ENCODE peak calls at places on chromosomes 7 and 10, in four cellular contexts. One of them, this sample, is unnamed.
A peak's percentile ranks its signal among the peaks of the same experiment; 100 is the strongest.

GRCh38 chr7:74466196-74466813 is 12.6 kb downstream of the GTF2IRD1 start:
- DNase-seq in NCI-H2081 treated with DMSO at 0.1 percent for 48 hours: no peak
- DNase-seq in omental fat pad: no peak
- DNase-seq in RCC 7860: no peak
- DNase-seq in this sample: no peak

GRCh38 chr7:128194533-128195282 is 46.4 kb upstream of the LEP start:
- DNase-seq in NCI-H2081 treated with DMSO at 0.1 percent for 48 hours: no peak
- DNase-seq in omental fat pad: no peak
- DNase-seq in RCC 7860: no peak
- DNase-seq in this sample: no peak

GRCh38 chr10:78155722-78156121 is 122.1 kb downstream of the RPS24 start:
- DNase-seq in NCI-H2081 treated with DMSO at 0.1 percent for 48 hours: no peak
- DNase-seq in omental fat pad: no peak
- DNase-seq in RCC 7860: no peak
- DNase-seq in this sample: no peak

GRCh38 chr7:66143876-66144332 is 29.3 kb downstream of the CRCP start:
- DNase-seq in NCI-H2081 treated with DMSO at 0.1 percent for 48 hours: no peak
- DNase-seq in omental fat pad: no peak
- DNase-seq in RCC 7860: no peak
- DNase-seq in this sample: no peak

GRCh38 chr7:13037216-13037615 is 349.8 kb downstream of the ARL4A start:
- DNase-seq in NCI-H2081 treated with DMSO at 0.1 percent for 48 hours: no peak
- DNase-seq in omental fat pad: no peak
- DNase-seq in RCC 7860: no peak
- DNase-seq in this sample: no peak

GRCh38 chr10:115250784-115251183 is 157.6 kb downstream of the ATRNL1 start:
- DNase-seq in NCI-H2081 treated with DMSO at 0.1 percent for 48 hours: no peak
- DNase-seq in omental fat pad: no peak
- DNase-seq in RCC 7860: no peak
- DNase-seq in this sample: no peak

GRCh38 chr10:22629126-22629525 is 85.3 kb downstream of the PIP4K2A start:
- DNase-seq in NCI-H2081 treated with DMSO at 0.1 percent for 48 hours: no peak
- DNase-seq in omental fat pad: no peak
- DNase-seq in RCC 7860: peak; percentile 41
- DNase-seq in this sample: no peak

GRCh38 chr7:30049173-30049572 is 21.0 kb downstream of the PLEKHA8 start:
- DNase-seq in NCI-H2081 treated with DMSO at 0.1 percent for 48 hours: no peak
- DNase-seq in omental fat pad: no peak
- DNase-seq in RCC 7860: no peak
- DNase-seq in this sample: no peak

GRCh38 chr7:41993173-41993867 is 243.7 kb downstream of the GLI3 start:
- DNase-seq in NCI-H2081 treated with DMSO at 0.1 percent for 48 hours: no peak
- DNase-seq in omental fat pad: no peak
- DNase-seq in RCC 7860: no peak
- DNase-seq in this sample: no peak

GRCh38 chr7:36639826-36640225 is 84.5 kb downstream of the AOAH start:
- DNase-seq in NCI-H2081 treated with DMSO at 0.1 percent for 48 hours: no peak
- DNase-seq in omental fat pad: no peak
- DNase-seq in RCC 7860: no peak
- DNase-seq in this sample: no peak

GRCh38 chr7:111312966-111313365 is 222.0 kb downstream of the LRRN3 start:
- DNase-seq in NCI-H2081 treated with DMSO at 0.1 percent for 48 hours: no peak
- DNase-seq in omental fat pad: no peak
- DNase-seq in RCC 7860: no peak
- DNase-seq in this sample: no peak

GRCh38 chr10:87817873-87818504 is at the start of gene ATAD1:
- DNase-seq in NCI-H2081 treated with DMSO at 0.1 percent for 48 hours: peak; percentile 39
- DNase-seq in omental fat pad: peak; percentile 45
- DNase-seq in RCC 7860: peak; percentile 75
- DNase-seq in this sample: peak; percentile 12

GRCh38 chr7:137716061-137716460 is 130.7 kb downstream of the DGKI start:
- DNase-seq in NCI-H2081 treated with DMSO at 0.1 percent for 48 hours: no peak
- DNase-seq in omental fat pad: no peak
- DNase-seq in RCC 7860: no peak
- DNase-seq in this sample: no peak

GRCh38 chr7:120060283-120060682 is 212.7 kb upstream of the KCND2 start:
- DNase-seq in NCI-H2081 treated with DMSO at 0.1 percent for 48 hours: no peak
- DNase-seq in omental fat pad: no peak
- DNase-seq in RCC 7860: no peak
- DNase-seq in this sample: no peak

GRCh38 chr7:100785878-100786277 is 41.4 kb downstream of the EPHB4 start:
- DNase-seq in NCI-H2081 treated with DMSO at 0.1 percent for 48 hours: no peak
- DNase-seq in omental fat pad: no peak
- DNase-seq in RCC 7860: no peak
- DNase-seq in this sample: no peak

GRCh38 chr7:23106491-23106800 is 861 bp downstream of the KLHL7 start:
- DNase-seq in NCI-H2081 treated with DMSO at 0.1 percent for 48 hours: no peak
- DNase-seq in omental fat pad: peak; percentile 23
- DNase-seq in RCC 7860: no peak
- DNase-seq in this sample: no peak

GRCh38 chr7:81744389-81744788 is 25.5 kb downstream of the HGF start:
- DNase-seq in NCI-H2081 treated with DMSO at 0.1 percent for 48 hours: no peak
- DNase-seq in omental fat pad: no peak
- DNase-seq in RCC 7860: no peak
- DNase-seq in this sample: no peak

GRCh38 chr7:24192053-24192452 is 91.9 kb upstream of the NPY start:
- DNase-seq in NCI-H2081 treated with DMSO at 0.1 percent for 48 hours: no peak
- DNase-seq in omental fat pad: no peak
- DNase-seq in RCC 7860: no peak
- DNase-seq in this sample: peak; percentile 21

GRCh38 chr7:50333266-50333665 is 28.8 kb downstream of the IKZF1 start:
- DNase-seq in NCI-H2081 treated with DMSO at 0.1 percent for 48 hours: no peak
- DNase-seq in omental fat pad: no peak
- DNase-seq in RCC 7860: no peak
- DNase-seq in this sample: no peak

GRCh38 chr10:59960751-59961150 is 54.4 kb upstream of the CCDC6 start:
- DNase-seq in NCI-H2081 treated with DMSO at 0.1 percent for 48 hours: no peak
- DNase-seq in omental fat pad: no peak
- DNase-seq in RCC 7860: no peak
- DNase-seq in this sample: no peak

GRCh38 chr7:95682913-95683312 is 86.6 kb upstream of the PDK4 start:
- DNase-seq in NCI-H2081 treated with DMSO at 0.1 percent for 48 hours: no peak
- DNase-seq in omental fat pad: no peak
- DNase-seq in RCC 7860: no peak
- DNase-seq in this sample: no peak

GRCh38 chr7:16504019-16504418 is 22.6 kb upstream of the LRRC72 start:
- DNase-seq in NCI-H2081 treated with DMSO at 0.1 percent for 48 hours: no peak
- DNase-seq in omental fat pad: no peak
- DNase-seq in RCC 7860: no peak
- DNase-seq in this sample: peak; percentile 28

GRCh38 chr10:97319671-97320479 is 804 bp downstream of the FRAT1 start:
- DNase-seq in NCI-H2081 treated with DMSO at 0.1 percent for 48 hours: no peak
- DNase-seq in omental fat pad: no peak
- DNase-seq in RCC 7860: no peak
- DNase-seq in this sample: no peak

GRCh38 chr10:124872681-124873080 is 69.2 kb upstream of the ZRANB1 start:
- DNase-seq in NCI-H2081 treated with DMSO at 0.1 percent for 48 hours: no peak
- DNase-seq in omental fat pad: no peak
- DNase-seq in RCC 7860: no peak
- DNase-seq in this sample: no peak

GRCh38 chr7:150401424-150401790 is 22.3 kb downstream of the ZNF775 start:
- DNase-seq in NCI-H2081 treated with DMSO at 0.1 percent for 48 hours: no peak
- DNase-seq in omental fat pad: no peak
- DNase-seq in RCC 7860: no peak
- DNase-seq in this sample: no peak

GRCh38 chr7:33725641-33726040 is 179.7 kb upstream of the BMPER start:
- DNase-seq in NCI-H2081 treated with DMSO at 0.1 percent for 48 hours: no peak
- DNase-seq in omental fat pad: no peak
- DNase-seq in RCC 7860: no peak
- DNase-seq in this sample: no peak

GRCh38 chr7:45872116-45873034 is 507 bp downstream of the CCDC201 start:
- DNase-seq in NCI-H2081 treated with DMSO at 0.1 percent for 48 hours: no peak
- DNase-seq in omental fat pad: no peak
- DNase-seq in RCC 7860: no peak
- DNase-seq in this sample: no peak

GRCh38 chr10:125419831-125420230 is 259.5 kb upstream of the CTBP2 start:
- DNase-seq in NCI-H2081 treated with DMSO at 0.1 percent for 48 hours: no peak
- DNase-seq in omental fat pad: no peak
- DNase-seq in RCC 7860: no peak
- DNase-seq in this sample: no peak

GRCh38 chr7:116327751-116328150 is 117.4 kb downstream of the TES start:
- DNase-seq in NCI-H2081 treated with DMSO at 0.1 percent for 48 hours: no peak
- DNase-seq in omental fat pad: no peak
- DNase-seq in RCC 7860: peak; percentile 91
- DNase-seq in this sample: peak; percentile 95

GRCh38 chr10:108005627-108006026 is 841.1 kb upstream of the SORCS1 start:
- DNase-seq in NCI-H2081 treated with DMSO at 0.1 percent for 48 hours: no peak
- DNase-seq in omental fat pad: no peak
- DNase-seq in RCC 7860: no peak
- DNase-seq in this sample: no peak

GRCh38 chr7:96837583-96837982 is 127.9 kb upstream of the SEM1 start:
- DNase-seq in NCI-H2081 treated with DMSO at 0.1 percent for 48 hours: no peak
- DNase-seq in omental fat pad: no peak
- DNase-seq in RCC 7860: no peak
- DNase-seq in this sample: no peak

GRCh38 chr7:32093415-32094408 is 23.5 kb upstream of the PDE1C start:
- DNase-seq in NCI-H2081 treated with DMSO at 0.1 percent for 48 hours: no peak
- DNase-seq in omental fat pad: no peak
- DNase-seq in RCC 7860: peak; percentile 73
- DNase-seq in this sample: peak; percentile 90

GRCh38 chr7:141045842-141046630 is 27.8 kb upstream of the TMEM178B start:
- DNase-seq in NCI-H2081 treated with DMSO at 0.1 percent for 48 hours: no peak
- DNase-seq in omental fat pad: no peak
- DNase-seq in RCC 7860: peak; percentile 98
- DNase-seq in this sample: peak; percentile 58

GRCh38 chr7:158289761-158290523 is 297.7 kb downstream of the PTPRN2 start:
- DNase-seq in NCI-H2081 treated with DMSO at 0.1 percent for 48 hours: no peak
- DNase-seq in omental fat pad: no peak
- DNase-seq in RCC 7860: no peak
- DNase-seq in this sample: no peak

GRCh38 chr7:16982640-16983103 is 100.9 kb upstream of the AGR3 start:
- DNase-seq in NCI-H2081 treated with DMSO at 0.1 percent for 48 hours: peak; percentile 53
- DNase-seq in omental fat pad: no peak
- DNase-seq in RCC 7860: peak; percentile 42
- DNase-seq in this sample: no peak

GRCh38 chr7:95758187-95758586 is 14.2 kb upstream of the DYNC1I1 start:
- DNase-seq in NCI-H2081 treated with DMSO at 0.1 percent for 48 hours: peak; percentile 68
- DNase-seq in omental fat pad: no peak
- DNase-seq in RCC 7860: no peak
- DNase-seq in this sample: no peak